ENCODE peak calls at places on chromosomes 1 and 21, in ten cellular contexts. X, H, L, D, C, B, Z, M, E and Q are unnamed samples.
A peak's percentile ranks its signal among the peaks of the same experiment; 100 is the strongest.

GRCh38 chr1:222009105-222009730 is 267.3 kb upstream of the DUSP10 start:
- DNase-seq in E (no peak), L (peak; percentile 38), D (no peak), B (peak; percentile 77), X (peak; percentile 16), C (peak; percentile 43), M (no peak), H (no peak), Z (peak; percentile 25), Q (no peak)

GRCh38 chr1:9903801-9904527 is 6.1 kb downstream of the CTNNBIP1 start:
- DNase-seq in Z (no peak), E (no peak), L (no peak), X (no peak), H (peak; percentile 28), B (no peak), C (peak; percentile 74), M (no peak), D (no peak), Q (no peak)

GRCh38 chr1:172898866-172899265 is 151.9 kb downstream of the TNFSF18 start:
- DNase-seq in M (no peak), B (no peak), C (no peak), H (no peak), L (no peak), X (no peak), Z (peak; percentile 51), D (no peak), E (no peak), Q (no peak)

GRCh38 chr1:229229137-229229720 is 41.7 kb upstream of the RAB4A start:
- DNase-seq in B (peak; percentile 90), Z (peak; percentile 70), D (no peak), M (peak; percentile 40), L (peak; percentile 76), H (no peak), C (no peak), X (no peak), E (no peak), Q (no peak)

GRCh38 chr1:23286401-23286800 is 57.7 kb downstream of the HNRNPR start:
- DNase-seq in D (no peak), E (no peak), Z (no peak), M (peak; percentile 55), X (no peak), C (no peak), L (no peak), H (no peak), B (no peak), Q (no peak)

GRCh38 chr1:244214009-244214967 is 163.2 kb downstream of the ZBTB18 start:
- DNase-seq in B (peak; percentile 97), D (no peak), X (peak; percentile 35), Z (peak; percentile 88), C (no peak), L (peak; percentile 79), H (no peak), E (no peak), M (peak; percentile 92), Q (no peak)

GRCh38 chr1:109040627-109041613 is 982 bp downstream of the WDR47 start:
- DNase-seq in H (peak; percentile 54), Z (peak; percentile 21), X (peak; percentile 39), B (peak; percentile 30), C (peak; percentile 33), L (peak; percentile 38), D (peak; percentile 28), M (peak; percentile 8), E (no peak), Q (peak; percentile 83)

GRCh38 chr1:235901461-235901860 is 34.8 kb upstream of the LYST start:
- DNase-seq in H (no peak), C (no peak), Z (no peak), B (peak; percentile 67), D (no peak), E (no peak), M (peak; percentile 97), L (no peak), X (no peak), Q (no peak)

GRCh38 chr21:23699402-23699801 is 1907.9 kb downstream of the MRPL39 start:
- DNase-seq in D (no peak), E (no peak), X (no peak), B (no peak), H (no peak), C (no peak), M (no peak), Z (no peak), L (no peak), Q (no peak)

GRCh38 chr1:240356568-240356967 is 255.4 kb downstream of the GREM2 start:
- DNase-seq in H (no peak), C (no peak), E (no peak), D (no peak), M (peak; percentile 17), X (no peak), Z (no peak), B (no peak), L (no peak), Q (no peak)

GRCh38 chr1:99590578-99591209 is 55.2 kb upstream of the PALMD start:
- DNase-seq in L (no peak), M (peak; percentile 79), D (no peak), Z (peak; percentile 91), E (peak; percentile 18), C (peak; percentile 18), X (no peak), B (peak; percentile 60), H (no peak), Q (no peak)

DNA sequence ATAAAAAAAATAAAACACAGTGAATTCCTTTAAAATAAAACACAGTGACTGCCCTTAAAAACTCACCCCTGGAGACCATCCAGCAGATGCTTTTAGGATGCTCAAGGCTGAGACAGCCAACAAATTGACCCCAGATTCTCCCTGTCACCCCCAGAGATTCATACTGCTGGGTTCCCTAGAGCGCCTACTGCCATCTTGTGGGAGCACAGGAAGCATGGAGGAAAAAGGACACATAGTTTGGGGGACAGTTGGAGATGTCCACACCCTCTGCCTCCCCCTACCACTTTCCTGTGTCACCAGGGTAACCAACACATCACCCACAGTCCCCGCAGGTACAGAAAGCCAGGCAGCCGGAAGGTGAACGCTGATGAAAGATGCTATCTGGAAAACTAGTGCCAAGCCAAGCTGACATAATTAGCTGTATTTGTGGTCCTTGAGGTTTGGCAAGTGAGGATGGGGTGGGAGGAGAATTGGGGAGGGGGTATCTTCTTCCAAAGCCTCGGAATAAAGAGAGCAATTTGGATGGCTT is 30.8 kb downstream of the KLHDC7A start:
- DNase-seq in M (no peak), L (no peak), E (no peak), B (no peak), C (no peak), Z (no peak), D (no peak), X (peak; percentile 33), H (no peak), Q (peak; percentile 62)
- TF ChIP-seq CTCF in M (no peak), L (peak; percentile 50), E (no peak), B (no peak), C (no peak), Z (no peak), D (no peak), X (no peak), H (no peak), Q (no peak)

GRCh38 chr1:169196566-169196965 is 90.1 kb downstream of the ATP1B1 start:
- DNase-seq in E (no peak), D (no peak), C (no peak), X (no peak), B (no peak), M (no peak), Z (no peak), L (no peak), H (no peak), Q (no peak)

DNA sequence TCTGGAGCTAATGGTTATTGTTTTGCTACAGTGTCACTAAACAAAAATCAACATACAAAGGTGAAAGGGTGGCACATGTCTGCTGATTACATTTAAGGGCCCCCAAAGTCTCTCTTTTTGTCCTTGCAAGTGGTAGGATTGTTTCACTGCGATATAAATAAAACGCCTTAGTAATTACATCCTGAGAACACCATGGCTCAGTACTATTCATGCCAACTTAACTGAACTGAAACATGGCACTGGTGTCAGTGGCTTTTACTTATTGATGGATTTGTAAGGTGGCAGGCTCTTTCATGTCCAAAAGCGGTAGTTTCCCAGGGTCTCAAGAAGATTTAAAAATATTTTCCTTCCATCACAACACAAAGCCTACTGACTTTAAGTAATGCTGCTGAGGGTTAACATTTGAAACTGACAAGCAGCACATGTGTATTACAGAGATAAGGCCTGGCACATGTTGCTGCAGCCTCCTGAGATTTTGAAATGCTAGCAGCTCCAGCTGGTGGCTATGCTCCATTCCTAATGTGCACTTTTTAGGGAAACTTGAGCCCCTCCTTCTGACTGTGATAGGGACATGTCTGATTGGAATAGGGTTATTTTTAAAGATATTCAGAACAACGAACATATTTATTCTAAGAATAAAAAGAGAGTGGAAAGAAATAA is 86.8 kb downstream of the ATP1B1 start:
- DNase-seq in H (no peak), X (no peak), E (no peak), M (peak; percentile 7), B (no peak), Z (peak; percentile 76), D (no peak), L (no peak), C (no peak), Q (no peak)
- TF ChIP-seq CTCF in H (no peak), X (no peak), E (no peak), M (no peak), B (no peak), Z (no peak), D (no peak), L (no peak), C (no peak), Q (peak; percentile 34)

DNA sequence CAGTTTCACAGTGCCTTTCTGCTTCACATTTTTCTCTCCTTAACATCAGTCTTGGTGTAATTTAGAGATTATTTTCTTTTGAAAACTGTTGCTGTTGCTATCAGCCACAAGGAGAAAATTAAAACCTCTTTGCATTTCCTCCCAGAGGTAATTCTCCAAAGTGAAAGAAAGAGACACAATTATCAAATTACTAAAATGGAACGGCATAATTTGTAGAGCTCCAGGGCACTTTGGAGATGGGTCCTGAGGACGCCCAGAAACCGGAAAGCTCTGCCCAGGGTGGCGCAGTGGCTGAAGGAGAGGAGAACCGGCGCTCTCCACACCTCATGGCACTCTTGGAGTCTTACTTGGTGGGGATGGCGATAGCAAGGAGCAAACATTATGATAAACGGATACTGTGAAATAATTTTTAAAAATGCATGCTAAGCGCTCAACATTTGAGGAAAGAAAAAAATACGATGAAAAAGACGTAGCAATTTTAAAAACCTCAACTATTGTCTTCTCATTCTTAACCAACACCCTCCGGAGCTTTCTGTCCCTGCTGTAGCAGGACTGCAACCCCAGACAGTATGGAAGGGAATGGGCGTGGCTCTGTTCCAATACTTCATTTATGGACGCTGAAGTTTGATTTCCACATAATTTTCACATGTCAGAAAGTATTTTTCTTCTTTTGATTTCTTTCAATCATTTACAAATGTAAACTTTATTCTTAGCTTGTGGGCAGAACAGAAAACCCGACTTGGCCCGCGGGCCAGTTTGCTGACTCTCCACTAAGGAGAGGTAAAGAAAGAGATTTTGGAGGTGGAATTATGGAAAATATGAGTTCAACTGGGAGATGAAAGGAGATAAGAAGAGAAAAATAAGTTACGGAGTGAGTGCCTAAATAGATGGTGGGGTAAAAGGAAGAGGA is 1.1 kb downstream of the S100A11 start:
- DNase-seq in C (no peak), M (peak; percentile 31), H (no peak), B (peak; percentile 54), Z (peak; percentile 41), D (no peak), X (no peak), E (no peak), L (no peak), Q (no peak)
- TF ChIP-seq CTCF in C (no peak), M (no peak), H (no peak), B (no peak), Z (no peak), D (no peak), X (no peak), E (no peak), L (no peak), Q (no peak)

DNA sequence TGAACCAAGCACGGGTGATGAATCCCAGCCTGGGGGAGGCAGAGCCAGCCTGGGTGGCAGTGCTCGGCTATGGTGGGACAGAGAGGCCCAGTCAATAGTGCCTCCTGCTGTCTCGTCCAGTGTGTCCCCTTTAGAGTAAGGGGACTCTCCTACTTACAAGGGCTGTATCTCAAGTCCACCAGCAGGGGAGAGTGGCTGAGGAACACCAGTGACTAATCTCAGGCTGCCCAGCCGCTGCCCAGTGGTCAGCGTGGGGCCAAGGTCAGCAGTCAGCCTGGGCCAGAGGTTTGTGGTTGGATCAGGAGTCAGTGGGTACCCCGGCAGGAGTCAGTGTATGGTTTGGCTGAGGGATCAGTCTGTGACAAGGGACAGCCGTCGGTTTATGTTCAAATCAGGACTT is 109.2 kb upstream of the RUNX3 start:
- DNase-seq in H (no peak), D (no peak), C (no peak), L (no peak), X (no peak), E (peak; percentile 11), M (no peak), B (no peak), Z (no peak), Q (no peak)
- TF ChIP-seq CTCF in H (peak; percentile 8), D (no peak), C (no peak), L (peak; percentile 27), X (no peak), E (no peak), M (no peak), B (no peak), Z (no peak), Q (peak; percentile 7)